ENCODE peak calls at places on chromosomes 1 and 21, in six cellular contexts. X is GM20000; F is DMS79; T is stimulated activated CD4-positive, alpha-beta T cell treated with anti-CD3 and anti-CD28 coated beads, Interleukin-4, amount 100 ng/mL, for 4 hours; C is NAMALWA; A is AG04450. N is an unnamed sample.

GRCh38 chr1:65658122-65658521 is 134.6 kb upstream of the PDE4B start:
- DNase-seq in X (no peak), F (no peak), T (no peak), C (no peak), A (no peak), N (no peak)

GRCh38 chr1:180092931-180093650 is 61.6 kb upstream of the QSOX1 start:
- DNase-seq in X (no peak), F (no peak), T (no peak), C (no peak), A (no peak), N (no peak)

GRCh38 chr1:147641695-147642592 is 28.4 kb downstream of the ACP6 start:
- DNase-seq in X (peak), F (no peak), T (peak), C (peak), A (no peak), N (no peak)

GRCh38 chr1:17215545-17215890 is 10.6 kb downstream of the PADI1 start:
- DNase-seq in X (no peak), F (no peak), T (no peak), C (no peak), A (no peak), N (no peak)

GRCh38 chr1:20192364-20192763 is 6.0 kb upstream of the PLA2G2C start:
- DNase-seq in X (no peak), F (no peak), T (no peak), C (no peak), A (no peak), N (no peak)

GRCh38 chr1:17433261-17433660 is 6.2 kb downstream of the RCC2 start:
- DNase-seq in X (no peak), F (no peak), T (no peak), C (no peak), A (no peak), N (no peak)

GRCh38 chr21:34511787-34512451 is at the start of gene KCNE1:
- DNase-seq in X (no peak), F (no peak), T (no peak), C (no peak), A (no peak), N (no peak)

GRCh38 chr21:33794586-33794985 is 121.0 kb downstream of the ATP5PO start:
- DNase-seq in X (no peak), F (no peak), T (no peak), C (no peak), A (no peak), N (no peak)

GRCh38 chr1:91693542-91693941 is 192.4 kb downstream of the TGFBR3 start:
- DNase-seq in X (no peak), F (no peak), T (no peak), C (no peak), A (no peak), N (no peak)

GRCh38 chr1:200302893-200303250 is 107.0 kb downstream of the ZNF281 start:
- DNase-seq in X (no peak), F (no peak), T (no peak), C (no peak), A (no peak), N (no peak)

N was measured in GM12864.